ENCODE peak calls at places on chromosomes 7 and 10, in six cellular contexts. S, W, E, K, Z and P are unnamed samples.

GRCh38 chr7:14606101-14606500 is 296.4 kb downstream of the DGKB start:
- DNase-seq in W (no peak), S (no peak), K (no peak), Z (no peak), E (no peak), P (no peak)

GRCh38 chr7:3436746-3437145 is 135.7 kb downstream of the SDK1 start:
- DNase-seq in Z (no peak), W (no peak), S (no peak), E (no peak), K (no peak), P (no peak)

GRCh38 chr10:119703903-119704508 is 21.8 kb upstream of the INPP5F start:
- DNase-seq in Z (no peak), W (no peak), E (no peak), S (no peak), K (no peak), P (no peak)

GRCh38 chr10:99232357-99232999 is 3.2 kb downstream of the HPSE2 start:
- DNase-seq in E (no peak), W (no peak), Z (no peak), K (no peak), S (peak; percentile 75), P (no peak)

GRCh38 chr7:135330088-135330487 is 96.5 kb downstream of the STRA8 start:
- DNase-seq in K (no peak), S (no peak), E (no peak), Z (no peak), W (no peak), P (no peak)

GRCh38 chr7:71237945-71238344 is 106.0 kb downstream of the GALNT17 start:
- DNase-seq in K (no peak), E (no peak), Z (no peak), W (peak; percentile 48), S (no peak), P (no peak)

GRCh38 chr7:7119668-7120208 is 62.6 kb upstream of the C1GALT1 start:
- DNase-seq in Z (no peak), E (no peak), W (no peak), S (no peak), K (no peak), P (no peak)

GRCh38 chr10:124164252-124164651 is 70.9 kb upstream of the CHST15 start:
- DNase-seq in S (no peak), E (no peak), W (no peak), K (no peak), Z (no peak), P (no peak)

GRCh38 chr7:74272305-74273038 is 16.7 kb upstream of the CLIP2 start:
- DNase-seq in Z (no peak), E (peak; percentile 87), W (peak; percentile 53), S (peak; percentile 89), K (peak; percentile 83), P (no peak)

GRCh38 chr10:22629843-22630228 is 84.5 kb downstream of the PIP4K2A start:
- DNase-seq in S (no peak), K (no peak), Z (no peak), W (no peak), E (no peak), P (no peak)

GRCh38 chr7:129041142-129041928 is 13.6 kb downstream of the TNPO3 start:
- DNase-seq in E (no peak), K (no peak), S (no peak), W (no peak), Z (no peak), P (no peak)

GRCh38 chr10:61897671-61898434 is 3.6 kb upstream of the ARID5B start:
- DNase-seq in Z (no peak), W (peak; percentile 65), E (no peak), K (no peak), S (no peak), P (no peak)

GRCh38 chr10:99562631-99563030 is 29.9 kb downstream of the NKX2-3 start:
- DNase-seq in E (no peak), W (no peak), K (no peak), S (no peak), Z (no peak), P (no peak)

GRCh38 chr7:140317597-140317996 is 80.7 kb downstream of the SLC37A3 start:
- DNase-seq in Z (no peak), S (no peak), K (no peak), W (no peak), E (no peak), P (no peak)

GRCh38 chr10:45418859-45419672 is 45.0 kb downstream of the ALOX5 start:
- DNase-seq in Z (peak; percentile 48), W (peak; percentile 66), S (peak; percentile 91), K (no peak), E (no peak), P (no peak)

GRCh38 chr7:127937066-127937680 is 94.1 kb downstream of the LRRC4 start:
- DNase-seq in K (no peak), Z (no peak), E (no peak), S (no peak), W (no peak), P (no peak)

GRCh38 chr10:114045071-114045737 is 1.5 kb downstream of the ADRB1 start:
- DNase-seq in K (no peak), W (no peak), E (no peak), Z (peak; percentile 15), S (peak; percentile 90), P (no peak)

GRCh38 chr7:85287126-85287825 is 100.4 kb upstream of the SEMA3D start:
- DNase-seq in S (no peak), K (peak; percentile 12), E (peak; percentile 13), W (no peak), Z (no peak), P (no peak)

GRCh38 chr10:26571655-26572054 is 125.8 kb upstream of the PDSS1 start:
- DNase-seq in K (no peak), S (no peak), Z (no peak), W (no peak), E (no peak), P (no peak)

GRCh38 chr10:26574783-26575182 is 122.7 kb upstream of the PDSS1 start:
- DNase-seq in W (no peak), S (no peak), K (no peak), Z (no peak), E (no peak), P (no peak)

GRCh38 chr10:26579256-26580063 is 118.0 kb upstream of the PDSS1 start:
- DNase-seq in K (no peak), S (peak; percentile 68), W (no peak), Z (no peak), E (no peak), P (no peak)

GRCh38 chr10:26573674-26574073 is 123.8 kb upstream of the PDSS1 start:
- DNase-seq in Z (no peak), E (no peak), K (no peak), S (no peak), W (no peak), P (no peak)
- TF ChIP-seq CTCF in Z (peak; percentile 34), E (no peak), K (no peak), S (no peak), W (no peak), P (peak; percentile 49)

GRCh38 chr7:47198159-47198558 is 383.8 kb downstream of the TNS3 start:
- DNase-seq in E (no peak), S (no peak), Z (no peak), W (no peak), K (no peak), P (no peak)

GRCh38 chr7:47194516-47194915 is 387.4 kb downstream of the TNS3 start:
- DNase-seq in K (no peak), W (no peak), S (no peak), Z (no peak), E (no peak), P (no peak)

GRCh38 chr7:47196106-47196630 is 385.7 kb downstream of the TNS3 start:
- DNase-seq in Z (no peak), W (no peak), E (no peak), K (no peak), S (no peak), P (no peak)

GRCh38 chr7:47197508-47197907 is 384.4 kb downstream of the TNS3 start:
- DNase-seq in Z (no peak), S (no peak), E (no peak), W (no peak), K (no peak), P (no peak)

DNA sequence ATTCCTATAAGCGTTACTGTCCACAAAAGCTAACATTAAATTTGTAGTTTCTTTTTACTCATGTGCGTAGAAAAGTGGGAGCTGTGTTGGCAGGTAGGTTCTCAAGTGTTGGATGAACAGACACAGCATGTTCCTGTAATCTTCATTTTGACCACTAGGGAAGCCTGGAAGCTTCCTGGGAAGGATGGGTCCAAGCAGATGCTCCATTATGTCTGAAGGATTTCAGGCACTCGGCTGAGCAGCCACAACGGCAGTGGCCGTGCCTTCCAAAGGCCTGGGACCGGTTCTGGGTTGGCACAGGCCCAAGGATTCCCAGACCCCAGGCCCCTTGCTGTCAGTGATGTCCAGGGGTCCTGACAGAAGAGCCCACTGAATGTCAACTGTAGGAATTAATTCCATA is 386.3 kb downstream of the TNS3 start:
- DNase-seq in W (no peak), Z (no peak), E (no peak), K (no peak), S (no peak), P (no peak)
- TF ChIP-seq CTCF in W (no peak), Z (peak; percentile 25), E (peak; percentile 17), K (no peak), S (no peak), P (peak; percentile 62)

GRCh38 chr7:70177166-70177565 is 578.9 kb downstream of the AUTS2 start:
- DNase-seq in E (no peak), S (no peak), W (no peak), K (no peak), Z (no peak), P (no peak)

GRCh38 chr7:70183278-70183677 is 585.0 kb downstream of the AUTS2 start:
- DNase-seq in W (no peak), E (no peak), S (no peak), Z (no peak), K (no peak), P (no peak)

GRCh38 chr7:70182516-70182915 is 584.2 kb downstream of the AUTS2 start:
- DNase-seq in S (no peak), Z (no peak), K (no peak), W (no peak), E (no peak), P (no peak)

GRCh38 chr7:70178206-70178605 is 579.9 kb downstream of the AUTS2 start:
- DNase-seq in Z (no peak), E (no peak), S (no peak), K (no peak), W (no peak), P (no peak)

DNA sequence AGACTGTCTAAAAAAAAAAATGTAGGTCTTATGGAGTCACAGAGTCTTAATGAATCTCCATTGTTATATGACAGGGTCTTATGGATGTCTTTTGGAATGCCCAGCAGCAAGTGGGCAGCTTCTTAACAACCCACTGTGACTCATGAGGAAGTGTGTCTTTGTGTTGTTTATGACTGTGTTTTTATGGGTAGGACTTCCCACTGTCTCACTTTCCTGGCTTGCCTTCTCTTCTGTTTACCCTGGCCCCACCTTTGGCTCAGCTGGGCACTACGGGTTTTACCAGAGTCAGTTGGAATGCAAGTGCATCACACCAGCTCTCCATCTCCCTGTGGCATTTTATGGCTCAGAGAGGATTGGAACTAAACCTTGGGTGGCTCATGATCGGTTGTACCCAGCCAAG is 580.5 kb downstream of the AUTS2 start:
- DNase-seq in E (no peak), K (no peak), Z (no peak), W (no peak), S (peak; percentile 51), P (no peak)
- TF ChIP-seq CTCF in E (no peak), K (no peak), Z (no peak), W (no peak), S (no peak), P (no peak)

DNA sequence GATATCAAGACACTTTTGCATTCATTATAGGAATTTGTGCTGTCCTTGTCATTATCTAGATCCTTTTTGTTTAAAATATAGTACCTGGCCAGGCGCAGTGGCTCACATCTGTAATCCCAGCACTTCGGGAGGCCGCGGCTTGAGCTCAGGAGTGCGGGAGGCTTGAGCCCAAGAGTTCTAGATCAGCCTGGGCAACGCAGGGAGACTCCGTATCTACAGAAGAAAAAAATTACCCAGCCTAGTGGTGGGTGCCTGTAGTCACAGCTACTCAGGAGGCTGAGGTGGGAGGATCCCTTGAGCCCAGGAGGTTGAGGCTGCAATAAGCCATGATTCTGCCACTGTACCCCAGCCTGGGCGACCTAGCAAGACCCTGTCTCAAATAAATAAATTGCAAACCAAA is 621 bp upstream of the MORN4 start:
- DNase-seq in E (no peak), W (no peak), Z (no peak), S (no peak), K (no peak), P (no peak)
- TF ChIP-seq CTCF in E (no peak), W (no peak), Z (peak; percentile 37), S (peak; percentile 23), K (no peak), P (peak; percentile 70)